ENCODE peak calls at places on chromosomes 6 and 20, in six cellular contexts. One of them, this sample, is unnamed.

GRCh38 chr20:18739785-18740184 is 73.8 kb upstream of the SCP2D1 start:
- DNase-seq in GM23338: peak
- DNase-seq in GM12891: no peak
- DNase-seq in stomach: no peak
- DNase-seq in HCT116: no peak
- DNase-seq in vagina: no peak
- DNase-seq in this sample: peak

GRCh38 chr6:50826803-50827202 is 8.1 kb downstream of the TFAP2B start:
- DNase-seq in GM23338: no peak
- DNase-seq in GM12891: no peak
- DNase-seq in stomach: no peak
- DNase-seq in HCT116: no peak
- DNase-seq in vagina: no peak
- DNase-seq in this sample: no peak

GRCh38 chr6:89494131-89494793 is 61.3 kb downstream of the ANKRD6 start:
- DNase-seq in GM23338: peak
- DNase-seq in GM12891: peak
- DNase-seq in stomach: no peak
- DNase-seq in HCT116: no peak
- DNase-seq in vagina: no peak
- DNase-seq in this sample: no peak

GRCh38 chr6:156601156-156601820 is 175.9 kb upstream of the ARID1B start:
- DNase-seq in GM23338: no peak
- DNase-seq in GM12891: no peak
- DNase-seq in stomach: no peak
- DNase-seq in HCT116: no peak
- DNase-seq in vagina: no peak
- DNase-seq in this sample: no peak

GRCh38 chr20:4573564-4574355 is 147.9 kb upstream of the PRND start:
- DNase-seq in GM23338: no peak
- DNase-seq in GM12891: no peak
- DNase-seq in stomach: no peak
- DNase-seq in HCT116: no peak
- DNase-seq in vagina: no peak
- DNase-seq in this sample: no peak

GRCh38 chr6:53751417-53751816 is 43.4 kb upstream of the LRRC1 start:
- DNase-seq in GM23338: no peak
- DNase-seq in GM12891: no peak
- DNase-seq in stomach: no peak
- DNase-seq in HCT116: no peak
- DNase-seq in vagina: no peak
- DNase-seq in this sample: no peak

GRCh38 chr20:23081263-23081811 is 4.8 kb downstream of the CD93 start:
- DNase-seq in GM23338: no peak
- DNase-seq in GM12891: no peak
- DNase-seq in stomach: no peak
- DNase-seq in HCT116: no peak
- DNase-seq in vagina: no peak
- DNase-seq in this sample: no peak

GRCh38 chr6:79145301-79145700 is 67.2 kb upstream of the PHIP start:
- DNase-seq in GM23338: no peak
- DNase-seq in GM12891: no peak
- DNase-seq in stomach: no peak
- DNase-seq in HCT116: no peak
- DNase-seq in vagina: no peak
- DNase-seq in this sample: no peak

GRCh38 chr20:45456632-45457031 is 12.9 kb upstream of the WFDC2 start:
- DNase-seq in GM23338: peak
- DNase-seq in GM12891: no peak
- DNase-seq in stomach: peak
- DNase-seq in HCT116: peak
- DNase-seq in vagina: no peak
- DNase-seq in this sample: peak

GRCh38 chr6:52788478-52788877 is 15.1 kb downstream of the GSTA1 start:
- DNase-seq in GM23338: no peak
- DNase-seq in GM12891: no peak
- DNase-seq in stomach: no peak
- DNase-seq in HCT116: no peak
- DNase-seq in vagina: no peak
- DNase-seq in this sample: no peak

GRCh38 chr6:104537185-104537584 is 322.5 kb downstream of the HACE1 start:
- DNase-seq in GM23338: no peak
- DNase-seq in GM12891: no peak
- DNase-seq in stomach: no peak
- DNase-seq in HCT116: no peak
- DNase-seq in vagina: no peak
- DNase-seq in this sample: no peak

GRCh38 chr6:125829433-125829832 is 38.7 kb downstream of the NCOA7 start:
- DNase-seq in GM23338: no peak
- DNase-seq in GM12891: no peak
- DNase-seq in stomach: no peak
- DNase-seq in HCT116: no peak
- DNase-seq in vagina: no peak
- DNase-seq in this sample: no peak

DNA sequence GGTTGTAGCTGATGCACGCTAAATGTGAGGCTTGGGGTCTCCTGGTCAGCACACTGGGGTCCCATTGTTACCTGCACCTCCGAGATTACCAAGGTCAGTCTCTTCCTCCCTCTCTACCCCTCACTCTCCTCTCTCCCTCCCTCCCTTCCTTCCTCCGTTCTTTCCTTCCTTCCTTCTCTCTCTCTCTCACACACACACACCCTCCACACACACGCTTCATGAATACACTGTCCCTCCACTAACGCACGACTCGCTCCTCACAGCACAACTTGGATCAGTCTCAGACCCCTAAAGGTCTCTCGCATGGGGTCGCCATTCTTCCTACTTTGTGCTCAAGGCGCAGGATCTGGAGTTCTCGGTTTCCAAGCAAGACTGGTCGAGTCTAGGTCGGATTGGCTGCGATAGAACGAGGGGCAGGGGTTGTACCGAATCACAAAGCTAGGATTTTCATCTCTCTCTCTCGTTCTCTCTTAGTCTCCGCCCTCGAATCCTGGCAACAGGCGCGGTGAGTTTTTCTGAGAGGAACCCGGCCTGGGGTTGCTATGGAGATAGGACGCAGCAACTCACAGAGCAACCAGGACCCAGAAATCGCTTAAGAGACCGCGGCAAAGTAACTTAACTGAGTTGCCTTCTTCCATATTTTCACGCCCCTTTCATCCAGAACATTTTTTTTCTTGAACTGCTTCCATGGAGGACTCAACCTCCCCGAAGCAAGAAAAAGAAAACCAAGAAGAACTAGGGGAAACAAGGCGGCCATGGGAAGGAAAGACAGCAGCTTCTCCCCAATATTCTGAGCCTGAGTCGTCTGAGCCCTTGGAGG is at the start of gene RSPH4A:
- DNase-seq in GM23338: peak
- DNase-seq in GM12891: peak
- DNase-seq in stomach: peak
- DNase-seq in HCT116: peak
- DNase-seq in vagina: peak
- DNase-seq in this sample: peak
- TF ChIP-seq POLR2AphosphoS5 in GM23338: peak
- TF ChIP-seq POLR2AphosphoS5 in GM12891: no peak
- TF ChIP-seq POLR2AphosphoS5 in stomach: peak
- TF ChIP-seq POLR2AphosphoS5 in HCT116: peak
- TF ChIP-seq POLR2AphosphoS5 in vagina: peak
- TF ChIP-seq POLR2AphosphoS5 in this sample: no peak

GRCh38 chr6:167152858-167153257 is 4.9 kb downstream of the GPR31 start:
- DNase-seq in GM23338: no peak
- DNase-seq in GM12891: no peak
- DNase-seq in stomach: no peak
- DNase-seq in HCT116: no peak
- DNase-seq in vagina: no peak
- DNase-seq in this sample: no peak

GRCh38 chr6:167151648-167152047 is 6.1 kb downstream of the GPR31 start:
- DNase-seq in GM23338: no peak
- DNase-seq in GM12891: no peak
- DNase-seq in stomach: no peak
- DNase-seq in HCT116: no peak
- DNase-seq in vagina: no peak
- DNase-seq in this sample: no peak

GRCh38 chr6:167154291-167154690 is 3.5 kb downstream of the GPR31 start:
- DNase-seq in GM23338: no peak
- DNase-seq in GM12891: no peak
- DNase-seq in stomach: no peak
- DNase-seq in HCT116: no peak
- DNase-seq in vagina: no peak
- DNase-seq in this sample: no peak

GRCh38 chr6:167154895-167155294 is 2.9 kb downstream of the GPR31 start:
- DNase-seq in GM23338: no peak
- DNase-seq in GM12891: no peak
- DNase-seq in stomach: no peak
- DNase-seq in HCT116: no peak
- DNase-seq in vagina: no peak
- DNase-seq in this sample: no peak

GRCh38 chr6:167153523-167153959 is 4.2 kb downstream of the GPR31 start:
- DNase-seq in GM23338: no peak
- DNase-seq in GM12891: no peak
- DNase-seq in stomach: no peak
- DNase-seq in HCT116: no peak
- DNase-seq in vagina: no peak
- DNase-seq in this sample: peak
- TF ChIP-seq POLR2AphosphoS5 in GM23338: no peak
- TF ChIP-seq POLR2AphosphoS5 in GM12891: no peak
- TF ChIP-seq POLR2AphosphoS5 in stomach: no peak
- TF ChIP-seq POLR2AphosphoS5 in HCT116: no peak
- TF ChIP-seq POLR2AphosphoS5 in vagina: no peak
- TF ChIP-seq POLR2AphosphoS5 in this sample: no peak

GRCh38 chr20:60629206-60629605 is 622.9 kb upstream of the CDH4 start:
- DNase-seq in GM23338: no peak
- DNase-seq in GM12891: no peak
- DNase-seq in stomach: no peak
- DNase-seq in HCT116: no peak
- DNase-seq in vagina: peak
- DNase-seq in this sample: no peak

GRCh38 chr20:60632420-60633262 is 619.4 kb upstream of the CDH4 start:
- DNase-seq in GM23338: no peak
- DNase-seq in GM12891: no peak
- DNase-seq in stomach: no peak
- DNase-seq in HCT116: no peak
- DNase-seq in vagina: peak
- DNase-seq in this sample: no peak

GRCh38 chr20:60630609-60631008 is 621.5 kb upstream of the CDH4 start:
- DNase-seq in GM23338: no peak
- DNase-seq in GM12891: no peak
- DNase-seq in stomach: no peak
- DNase-seq in HCT116: no peak
- DNase-seq in vagina: peak
- DNase-seq in this sample: no peak

GRCh38 chr20:60624066-60624465 is 628.0 kb upstream of the CDH4 start:
- DNase-seq in GM23338: no peak
- DNase-seq in GM12891: no peak
- DNase-seq in stomach: no peak
- DNase-seq in HCT116: no peak
- DNase-seq in vagina: peak
- DNase-seq in this sample: no peak

DNA sequence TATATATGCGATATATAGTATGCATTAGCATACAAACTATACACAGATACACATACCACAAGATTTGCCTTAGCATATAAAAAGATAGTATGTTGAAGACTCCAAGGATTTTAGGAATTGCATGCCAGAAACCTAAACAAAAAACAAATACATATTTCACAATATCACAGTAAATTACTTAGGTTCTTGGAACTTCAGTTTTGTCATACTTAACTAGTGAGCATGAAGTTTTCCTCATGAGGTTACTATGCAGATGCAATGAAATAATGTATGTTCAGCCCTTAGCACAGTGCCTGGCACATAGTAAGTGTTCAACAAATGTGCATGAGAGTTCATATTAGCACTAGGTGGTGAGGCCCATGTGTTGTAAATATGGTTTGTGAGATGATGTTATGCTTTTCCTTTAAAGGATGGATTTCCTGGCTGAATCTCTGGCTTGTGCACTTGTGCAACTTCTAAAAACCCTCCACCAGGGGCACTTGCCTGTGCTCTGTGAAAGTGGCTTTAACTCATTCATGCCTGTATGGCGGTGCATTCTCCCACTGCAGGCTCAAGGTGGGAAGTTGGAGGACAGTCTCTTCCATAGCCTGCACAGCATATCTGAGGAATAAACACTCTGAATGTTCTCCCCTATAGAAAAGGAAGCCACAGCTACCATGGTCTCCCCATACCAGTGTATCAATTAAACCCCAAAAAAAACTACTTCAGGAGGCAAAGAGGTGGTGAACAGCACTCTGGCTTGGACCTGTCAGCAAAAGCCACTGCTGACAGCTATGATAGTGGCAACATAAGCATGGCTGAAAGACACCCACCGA is 624.1 kb upstream of the CDH4 start:
- DNase-seq in GM23338: peak
- DNase-seq in GM12891: no peak
- DNase-seq in stomach: no peak
- DNase-seq in HCT116: no peak
- DNase-seq in vagina: peak
- DNase-seq in this sample: no peak
- TF ChIP-seq POLR2AphosphoS5 in GM23338: no peak
- TF ChIP-seq POLR2AphosphoS5 in GM12891: no peak
- TF ChIP-seq POLR2AphosphoS5 in stomach: no peak
- TF ChIP-seq POLR2AphosphoS5 in HCT116: no peak
- TF ChIP-seq POLR2AphosphoS5 in vagina: no peak
- TF ChIP-seq POLR2AphosphoS5 in this sample: no peak

GRCh38 chr6:109484161-109484560 is 1.1 kb upstream of the ZBTB24 start:
- DNase-seq in GM23338: no peak
- DNase-seq in GM12891: no peak
- DNase-seq in stomach: no peak
- DNase-seq in HCT116: no peak
- DNase-seq in vagina: peak
- DNase-seq in this sample: no peak

GRCh38 chr6:109485536-109485935 is 2.5 kb upstream of the ZBTB24 start:
- DNase-seq in GM23338: no peak
- DNase-seq in GM12891: no peak
- DNase-seq in stomach: no peak
- DNase-seq in HCT116: no peak
- DNase-seq in vagina: peak
- DNase-seq in this sample: no peak

GRCh38 chr6:109483744-109484075 is 691 bp upstream of the ZBTB24 start:
- DNase-seq in GM23338: no peak
- DNase-seq in GM12891: no peak
- DNase-seq in stomach: no peak
- DNase-seq in HCT116: peak
- DNase-seq in vagina: no peak
- DNase-seq in this sample: no peak

GRCh38 chr6:109482913-109483743 is at the start of gene ZBTB24:
- DNase-seq in GM23338: peak
- DNase-seq in GM12891: peak
- DNase-seq in stomach: peak
- DNase-seq in HCT116: peak
- DNase-seq in vagina: peak
- DNase-seq in this sample: peak

DNA sequence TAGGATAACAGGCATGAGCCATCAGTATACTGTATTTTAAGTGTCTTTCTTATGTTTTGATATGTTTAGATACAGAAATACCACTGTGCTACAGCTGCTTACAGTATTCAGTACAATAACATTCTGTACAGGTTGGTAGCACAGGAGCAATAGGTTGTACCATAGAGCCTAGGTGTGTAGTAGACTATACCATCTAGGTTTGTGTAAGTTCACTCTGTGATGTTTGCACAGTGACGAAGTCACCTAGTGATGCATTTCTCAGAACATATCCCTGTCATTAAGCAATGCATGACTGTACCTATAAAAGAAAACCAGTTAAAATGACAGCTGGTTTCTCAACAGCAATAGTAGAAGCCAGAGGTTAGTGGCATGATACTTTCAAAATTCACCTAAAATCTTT is 3.0 kb upstream of the ZBTB24 start:
- DNase-seq in GM23338: no peak
- DNase-seq in GM12891: no peak
- DNase-seq in stomach: no peak
- DNase-seq in HCT116: no peak
- DNase-seq in vagina: no peak
- DNase-seq in this sample: no peak
- TF ChIP-seq POLR2AphosphoS5 in GM23338: no peak
- TF ChIP-seq POLR2AphosphoS5 in GM12891: no peak
- TF ChIP-seq POLR2AphosphoS5 in stomach: peak
- TF ChIP-seq POLR2AphosphoS5 in HCT116: no peak
- TF ChIP-seq POLR2AphosphoS5 in vagina: peak
- TF ChIP-seq POLR2AphosphoS5 in this sample: peak

This sample was measured in transverse colon.